ENCODE peak calls at places on chromosome 3, in five cellular contexts. D is MM.1S, U is HCT116, H is GM23248, Y is GM23338. T is an unnamed sample.

GRCh38 chr3:194348354-194348753 is 2.8 kb downstream of the CPN2 start:
- DNase-seq in D (no peak), H (peak; percentile 57), Y (no peak), U (no peak), T (no peak)

GRCh38 chr3:149314807-149315578 is 18.4 kb downstream of the TM4SF18 start:
- DNase-seq in D (no peak), H (peak; percentile 89), U (no peak), Y (no peak), T (no peak)

GRCh38 chr3:172512363-172512762 is 10.9 kb downstream of the TNFSF10 start:
- DNase-seq in D (peak; percentile 39), Y (no peak), H (no peak), U (no peak), T (no peak)

GRCh38 chr3:24161841-24162240 is 216.8 kb downstream of the NR1D2 start:
- DNase-seq in D (no peak), H (peak; percentile 24), Y (peak; percentile 80), U (no peak), T (peak; percentile 13)

GRCh38 chr3:133761605-133762484 is 15.7 kb downstream of the TF start:
- DNase-seq in Y (no peak), D (no peak), H (no peak), U (no peak), T (no peak)

GRCh38 chr3:173733029-173733652 is 335.6 kb downstream of the NLGN1 start:
- DNase-seq in H (peak; percentile 68), U (peak; percentile 19), Y (peak; percentile 66), D (peak; percentile 52), T (no peak)

GRCh38 chr3:94336076-94336741 is 273.3 kb downstream of the NSUN3 start:
- DNase-seq in D (peak; percentile 13), Y (peak; percentile 83), H (peak; percentile 32), U (peak; percentile 3), T (peak; percentile 64)

GRCh38 chr3:197017003-197017402 is 12.6 kb downstream of the MELTF start:
- DNase-seq in U (no peak), Y (no peak), H (no peak), D (no peak), T (no peak)

GRCh38 chr3:53278667-53279066 is 22.8 kb upstream of the TKT start:
- DNase-seq in Y (no peak), D (no peak), U (no peak), H (no peak), T (no peak)

GRCh38 chr3:23859012-23859743 is 53.4 kb downstream of the UBE2E1 start:
- DNase-seq in D (no peak), Y (no peak), H (peak; percentile 71), U (no peak), T (no peak)

GRCh38 chr3:152638707-152639450 is 196.1 kb upstream of the P2RY1 start:
- DNase-seq in H (peak; percentile 68), D (no peak), Y (no peak), U (no peak), T (no peak)

GRCh38 chr3:46112296-46112695 is 85.0 kb upstream of the XCR1 start:
- DNase-seq in Y (no peak), U (no peak), H (no peak), D (no peak), T (no peak)

GRCh38 chr3:116256843-116257485 is 188.3 kb downstream of the LSAMP start:
- DNase-seq in D (no peak), U (no peak), H (peak; percentile 72), Y (peak; percentile 26), T (no peak)

GRCh38 chr3:8963137-8963853 is at the start of gene RAD18:
- DNase-seq in H (peak; percentile 94), D (peak; percentile 93), Y (peak; percentile 96), U (peak; percentile 85), T (peak; percentile 97)

GRCh38 chr3:159672728-159673471 is 315.7 kb upstream of the IL12A start:
- DNase-seq in Y (peak; percentile 59), H (peak; percentile 20), U (no peak), D (peak; percentile 36), T (peak; percentile 19)

GRCh38 chr3:14274537-14274936 is 95.9 kb downstream of the LSM3 start:
- DNase-seq in D (no peak), Y (peak; percentile 38), H (no peak), U (no peak), T (peak; percentile 31)

GRCh38 chr3:16589867-16590624 is 15.2 kb downstream of the DAZL start:
- DNase-seq in D (peak; percentile 9), H (no peak), Y (no peak), U (no peak), T (no peak)

GRCh38 chr3:140223631-140224030 is 288.6 kb downstream of the CLSTN2 start:
- DNase-seq in U (no peak), Y (no peak), D (no peak), H (peak; percentile 13), T (no peak)

GRCh38 chr3:132343018-132343612 is 25.9 kb downstream of the ACP3 start:
- DNase-seq in H (peak; percentile 82), U (peak; percentile 50), D (peak; percentile 62), Y (peak; percentile 87), T (peak; percentile 73)

GRCh38 chr3:136667081-136667480 is 85.1 kb downstream of the STAG1 start:
- DNase-seq in D (no peak), U (no peak), H (peak; percentile 16), Y (no peak), T (no peak)

GRCh38 chr3:115401298-115401697 is 222.0 kb upstream of the GAP43 start:
- DNase-seq in H (peak; percentile 91), U (no peak), Y (no peak), D (no peak), T (no peak)

GRCh38 chr3:35832140-35832571 is 192.8 kb downstream of the ARPP21 start:
- DNase-seq in H (no peak), U (no peak), Y (peak; percentile 3), D (no peak), T (no peak)

GRCh38 chr3:177478170-177478859 is 281.0 kb upstream of the TBL1XR1 start:
- DNase-seq in U (peak; percentile 56), D (no peak), H (peak; percentile 96), Y (no peak), T (no peak)

GRCh38 chr3:194389269-194389668 is 9.8 kb downstream of the GP5 start:
- DNase-seq in H (no peak), U (no peak), Y (no peak), D (no peak), T (no peak)

GRCh38 chr3:179093807-179094206 is 22.2 kb upstream of the ZMAT3 start:
- DNase-seq in Y (peak; percentile 12), U (no peak), H (peak; percentile 38), D (no peak), T (no peak)

GRCh38 chr3:42489116-42489936 is 13.1 kb upstream of the VIPR1 start:
- DNase-seq in D (no peak), Y (no peak), U (no peak), H (no peak), T (no peak)

GRCh38 chr3:9014189-9014588 is 50.9 kb upstream of the RAD18 start:
- DNase-seq in U (no peak), D (no peak), H (peak; percentile 35), Y (no peak), T (no peak)

GRCh38 chr3:117632191-117632590 is 922.6 kb downstream of the TUSC7 start:
- DNase-seq in D (no peak), Y (no peak), U (no peak), H (no peak), T (no peak)

GRCh38 chr3:122609798-122610559 is 32.5 kb downstream of the PARP15 start:
- DNase-seq in D (peak; percentile 68), U (peak; percentile 13), H (peak; percentile 86), Y (no peak), T (no peak)

GRCh38 chr3:118938183-118938961 is 96.3 kb downstream of the IGSF11 start:
- DNase-seq in Y (no peak), D (no peak), U (no peak), H (no peak), T (no peak)
- TF ChIP-seq EZH2phosphoT487 in Y (no peak), D (no peak), U (no peak), H (no peak), T (no peak)

DNA sequence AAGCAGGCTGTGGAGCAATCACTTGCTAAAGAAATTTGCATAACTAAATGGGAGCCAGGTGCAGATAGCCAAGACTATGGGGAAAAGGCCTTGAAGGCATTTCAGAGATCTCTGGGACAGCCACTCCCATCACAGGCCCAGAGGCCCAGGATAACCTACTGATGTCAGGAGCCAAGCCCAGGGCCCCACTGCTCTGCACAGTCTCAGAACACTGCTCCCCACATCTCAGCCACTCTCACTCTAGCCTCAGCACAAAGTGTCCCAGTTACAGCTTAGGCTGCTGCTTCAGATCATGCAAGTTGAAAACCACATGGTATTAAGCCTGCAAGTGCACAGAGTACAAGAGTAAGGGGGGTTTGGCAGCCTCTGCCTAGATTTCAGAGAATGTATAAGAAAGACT is 147.6 kb upstream of the TGFBR2 start:
- DNase-seq in Y (peak; percentile 14), U (no peak), H (no peak), D (no peak), T (no peak)
- H2AFZ ChIP-seq in Y (peak overlapping the region; percentile 54), U (no peak overlapping the region), H (no peak overlapping the region), D (no peak overlapping the region), T (no peak overlapping the region)

GRCh38 chr3:63745757-63746156 is 73.3 kb upstream of the C3orf49 start:
- DNase-seq in U (no peak), H (no peak), Y (no peak), D (no peak), T (no peak)
- TF ChIP-seq EZH2phosphoT487 in U (no peak), H (no peak), Y (no peak), D (no peak), T (no peak)

GRCh38 chr3:98536456-98537017 is 4.8 kb downstream of the GPR15 start:
- DNase-seq in U (no peak), Y (no peak), H (no peak), D (no peak), T (no peak)
- H2AFZ ChIP-seq in U (no peak overlapping the region), Y (peak overlapping the region; percentile 40), H (no peak overlapping the region), D (no peak overlapping the region), T (no peak overlapping the region)

GRCh38 chr3:47323431-47324277 is 40.9 kb downstream of the KLHL18 start:
- DNase-seq in U (peak; percentile 35), H (peak; percentile 48), D (no peak), Y (no peak), T (no peak)
- TF ChIP-seq EZH2phosphoT487 in U (no peak), H (no peak), D (no peak), Y (no peak), T (no peak)